ENCODE peak calls at places on chromosome 21, in ten cellular contexts. K is transverse colon, G is fibroblast of lung, Y is AG10803, Z is uterus, E is fibroblast of pulmonary artery, F is WTC11, M is lower lobe of right lung, P is foreskin fibroblast, I is prostate gland. T is an unnamed sample.

GRCh38 chr21:33033094-33033951 is 7.6 kb downstream of the OLIG2 start:
- DNase-seq in K (no peak), G (no peak), Y (no peak), Z (no peak), E (no peak), F (peak), M (no peak), P (no peak), I (no peak), T (no peak)

GRCh38 chr21:42073140-42074099 is 2.3 kb downstream of the UMODL1 start:
- DNase-seq in K (no peak), G (no peak), Y (no peak), Z (no peak), E (no peak), F (no peak), M (no peak), P (no peak), I (no peak), T (no peak)

GRCh38 chr21:27700974-27701614 is 734.2 kb upstream of the ADAMTS5 start:
- DNase-seq in K (peak), G (peak), Y (peak), Z (peak), E (peak), F (peak), M (peak), P (peak), I (peak), T (peak)

GRCh38 chr21:14453339-14453738 is 70.4 kb upstream of the HSPA13 start:
- DNase-seq in K (no peak), G (no peak), Y (no peak), Z (no peak), E (no peak), F (no peak), M (no peak), P (no peak), I (no peak), T (no peak)

GRCh38 chr21:26093094-26093493 is 77.5 kb downstream of the APP start:
- DNase-seq in K (no peak), G (peak), Y (no peak), Z (no peak), E (peak), F (no peak), M (no peak), P (peak), I (no peak), T (no peak)

GRCh38 chr21:42389449-42389835 is 6.4 kb downstream of the TMPRSS3 start:
- DNase-seq in K (peak), G (no peak), Y (no peak), Z (no peak), E (no peak), F (peak), M (no peak), P (no peak), I (peak), T (no peak)

GRCh38 chr21:42685954-42686500 is 32.6 kb downstream of the PDE9A start:
- DNase-seq in K (no peak), G (no peak), Y (no peak), Z (no peak), E (no peak), F (no peak), M (no peak), P (no peak), I (no peak), T (no peak)

GRCh38 chr21:23792300-23792699 is 1815.0 kb downstream of the MRPL39 start:
- DNase-seq in K (no peak), G (no peak), Y (no peak), Z (no peak), E (no peak), F (no peak), M (no peak), P (no peak), I (no peak), T (no peak)

GRCh38 chr21:29499734-29500343 is 201.1 kb downstream of the BACH1 start:
- DNase-seq in K (no peak), G (peak), Y (peak), Z (no peak), E (peak), F (peak), M (no peak), P (peak), I (no peak), T (peak)

GRCh38 chr21:19468981-19469715 is 1065.6 kb upstream of the TMPRSS15 start:
- DNase-seq in K (no peak), G (no peak), Y (no peak), Z (no peak), E (peak), F (no peak), M (no peak), P (no peak), I (no peak), T (no peak)

GRCh38 chr21:25501996-25502665 is 105.2 kb downstream of the MRPL39 start:
- DNase-seq in K (no peak), G (no peak), Y (no peak), Z (no peak), E (no peak), F (no peak), M (no peak), P (no peak), I (no peak), T (no peak)

GRCh38 chr21:43303240-43304178 is 123.4 kb downstream of the SIK1 start:
- DNase-seq in K (no peak), G (no peak), Y (no peak), Z (no peak), E (no peak), F (no peak), M (no peak), P (no peak), I (peak), T (no peak)

GRCh38 chr21:42233067-42233981 is 14.4 kb downstream of the ABCG1 start:
- DNase-seq in K (peak), G (peak), Y (peak), Z (peak), E (peak), F (peak), M (peak), P (peak), I (peak), T (peak)

GRCh38 chr21:33514234-33514633 is 22.7 kb upstream of the DNAJC28 start:
- DNase-seq in K (no peak), G (peak), Y (peak), Z (no peak), E (peak), F (no peak), M (no peak), P (peak), I (no peak), T (no peak)

GRCh38 chr21:23694396-23694795 is 1912.9 kb downstream of the MRPL39 start:
- DNase-seq in K (no peak), G (no peak), Y (no peak), Z (no peak), E (no peak), F (no peak), M (no peak), P (no peak), I (no peak), T (no peak)

GRCh38 chr21:35428489-35428888 is 379.4 kb upstream of the RUNX1 start:
- DNase-seq in K (no peak), G (no peak), Y (peak), Z (no peak), E (peak), F (peak), M (peak), P (peak), I (no peak), T (peak)

GRCh38 chr21:22889445-22889844 is 1891.2 kb downstream of the NCAM2 start:
- DNase-seq in K (no peak), G (no peak), Y (no peak), Z (no peak), E (no peak), F (no peak), M (no peak), P (no peak), I (no peak), T (no peak)

GRCh38 chr21:34865922-34866271 is 183.2 kb downstream of the RUNX1 start:
- DNase-seq in K (peak), G (no peak), Y (no peak), Z (no peak), E (no peak), F (peak), M (no peak), P (no peak), I (no peak), T (no peak)

GRCh38 chr21:29342394-29342957 is 43.8 kb downstream of the BACH1 start:
- DNase-seq in K (peak), G (peak), Y (peak), Z (peak), E (peak), F (no peak), M (peak), P (peak), I (no peak), T (peak)

GRCh38 chr21:28487455-28488070 is 505.1 kb downstream of the LTN1 start:
- DNase-seq in K (no peak), G (peak), Y (no peak), Z (no peak), E (no peak), F (no peak), M (no peak), P (peak), I (no peak), T (no peak)

GRCh38 chr21:33308586-33309490 is 15.9 kb upstream of the IFNAR1 start:
- DNase-seq in K (peak), G (peak), Y (peak), Z (no peak), E (peak), F (no peak), M (no peak), P (peak), I (peak), T (peak)

GRCh38 chr21:23968722-23969647 is 1638.3 kb downstream of the MRPL39 start:
- DNase-seq in K (peak), G (peak), Y (no peak), Z (no peak), E (peak), F (peak), M (no peak), P (peak), I (no peak), T (peak)

GRCh38 chr21:38920631-38921398 is 115.1 kb downstream of the ETS2 start:
- DNase-seq in K (no peak), G (peak), Y (peak), Z (peak), E (peak), F (no peak), M (no peak), P (peak), I (no peak), T (peak)

GRCh38 chr21:38351961-38352521 is 95.2 kb downstream of the KCNJ15 start:
- DNase-seq in K (no peak), G (peak), Y (peak), Z (no peak), E (peak), F (no peak), M (no peak), P (peak), I (no peak), T (peak)

GRCh38 chr21:28832013-28832714 is 160.5 kb downstream of the LTN1 start:
- DNase-seq in K (no peak), G (no peak), Y (peak), Z (no peak), E (peak), F (no peak), M (no peak), P (peak), I (no peak), T (peak)

GRCh38 chr21:14244911-14245310 is 29.0 kb downstream of the RBM11 start:
- DNase-seq in K (no peak), G (no peak), Y (no peak), Z (no peak), E (no peak), F (no peak), M (no peak), P (no peak), I (no peak), T (no peak)

GRCh38 chr21:35619184-35619583 is 441.1 kb downstream of the SETD4 start:
- DNase-seq in K (no peak), G (no peak), Y (peak), Z (no peak), E (peak), F (no peak), M (no peak), P (peak), I (no peak), T (peak)

DNA sequence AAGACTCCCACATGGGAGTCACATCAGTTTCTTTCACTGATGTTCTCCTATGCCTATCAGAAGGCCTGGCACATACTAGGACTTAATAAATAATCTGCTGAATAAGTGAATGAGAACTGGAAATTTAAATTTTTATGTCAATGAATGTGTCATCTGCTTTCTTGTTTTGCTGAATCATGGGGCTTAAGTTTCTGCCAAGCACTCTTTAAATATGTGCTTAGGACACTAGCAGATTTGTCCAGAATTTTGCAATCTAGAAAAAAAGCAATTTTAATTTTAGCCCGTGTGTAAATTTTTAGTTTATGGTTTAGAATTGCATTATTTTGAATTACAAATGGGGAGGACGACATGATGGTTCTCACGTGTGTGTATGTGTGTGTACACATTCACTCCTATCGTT is 803.1 kb downstream of the USP25 start:
- DNase-seq in K (no peak), G (peak), Y (peak), Z (no peak), E (peak), F (no peak), M (no peak), P (peak), I (no peak), T (peak)
- TF ChIP-seq CTCF in K (no peak), G (no peak), Y (no peak), Z (no peak), E (no peak), F (no peak), M (no peak), P (no peak), I (no peak), T (no peak)

GRCh38 chr21:45640888-45641479 is 2.5 kb upstream of the PCBP3 start:
- DNase-seq in K (peak), G (peak), Y (peak), Z (no peak), E (peak), F (peak), M (no peak), P (peak), I (no peak), T (peak)
- TF ChIP-seq CTCF in K (no peak), G (no peak), Y (peak), Z (no peak), E (peak), F (no peak), M (no peak), P (peak), I (no peak), T (peak)

GRCh38 chr21:40043423-40043822 is 176.2 kb downstream of the PCP4 start:
- DNase-seq in K (no peak), G (no peak), Y (no peak), Z (no peak), E (no peak), F (no peak), M (no peak), P (no peak), I (no peak), T (no peak)
- TF ChIP-seq CTCF in K (no peak), G (no peak), Y (no peak), Z (no peak), E (no peak), F (no peak), M (no peak), P (no peak), I (no peak), T (no peak)

DNA sequence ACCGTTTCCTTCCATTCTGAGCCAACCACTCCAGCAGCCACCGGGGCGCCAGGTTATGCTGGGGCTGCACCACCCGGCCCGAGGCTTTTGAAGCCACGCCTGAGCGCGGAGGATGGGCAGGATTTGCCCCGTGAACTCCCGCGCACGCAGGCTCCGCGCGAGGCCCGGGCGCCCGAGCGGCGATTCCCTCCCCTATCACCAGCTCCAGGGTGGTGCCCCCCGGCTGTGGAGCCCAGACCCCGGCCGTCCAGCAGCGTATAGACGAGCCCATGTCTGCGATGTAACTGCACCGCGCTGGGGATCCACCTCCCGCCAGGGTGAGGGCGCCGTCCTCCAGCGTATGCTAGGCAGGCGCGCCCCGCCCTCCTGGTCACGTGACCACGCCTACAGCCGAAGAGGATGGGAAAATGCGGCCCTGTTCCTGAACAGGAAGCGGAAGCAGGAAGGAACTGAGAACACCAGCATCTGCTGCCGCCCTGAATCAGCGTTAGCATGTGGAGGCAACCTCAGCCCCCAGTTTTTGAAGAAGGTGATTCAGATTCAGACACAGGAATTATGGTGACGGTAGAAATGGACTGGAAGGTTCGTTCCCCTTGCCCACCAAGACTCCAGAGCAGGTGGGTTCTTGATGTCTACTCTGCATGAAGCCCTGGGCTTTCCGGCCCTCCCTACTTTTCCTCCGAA is 46.0 kb downstream of the VPS26C start:
- DNase-seq in K (peak), G (peak), Y (peak), Z (peak), E (peak), F (peak), M (peak), P (peak), I (peak), T (peak)
- TF ChIP-seq CTCF in K (no peak), G (peak), Y (peak), Z (peak), E (peak), F (no peak), M (peak), P (peak), I (peak), T (peak)

GRCh38 chr21:41071410-41071809 is 96.5 kb upstream of the BACE2 start:
- DNase-seq in K (no peak), G (no peak), Y (no peak), Z (no peak), E (no peak), F (peak), M (no peak), P (no peak), I (no peak), T (no peak)
- TF ChIP-seq CTCF in K (no peak), G (no peak), Y (no peak), Z (no peak), E (no peak), F (no peak), M (no peak), P (no peak), I (no peak), T (peak)

GRCh38 chr21:44484498-44485253 is 29.4 kb downstream of the LRRC3 start:
- DNase-seq in K (no peak), G (no peak), Y (no peak), Z (no peak), E (no peak), F (no peak), M (no peak), P (no peak), I (no peak), T (no peak)

GRCh38 chr21:44483288-44484237 is 28.3 kb downstream of the LRRC3 start:
- DNase-seq in K (no peak), G (no peak), Y (peak), Z (no peak), E (no peak), F (no peak), M (no peak), P (no peak), I (no peak), T (no peak)

GRCh38 chr21:44485796-44486195 is 30.5 kb downstream of the LRRC3 start:
- DNase-seq in K (no peak), G (no peak), Y (no peak), Z (no peak), E (no peak), F (no peak), M (no peak), P (no peak), I (no peak), T (no peak)

GRCh38 chr21:44486302-44486701 is 31.0 kb downstream of the LRRC3 start:
- DNase-seq in K (no peak), G (no peak), Y (no peak), Z (no peak), E (no peak), F (no peak), M (no peak), P (no peak), I (no peak), T (no peak)

GRCh38 chr21:44485254-44485793 is 30.0 kb downstream of the LRRC3 start:
- DNase-seq in K (no peak), G (peak), Y (peak), Z (peak), E (no peak), F (peak), M (no peak), P (peak), I (no peak), T (peak)
- TF ChIP-seq CTCF in K (no peak), G (no peak), Y (peak), Z (no peak), E (no peak), F (no peak), M (no peak), P (no peak), I (no peak), T (peak)

GRCh38 chr21:20741445-20741844 is 256.8 kb upstream of the NCAM2 start:
- DNase-seq in K (no peak), G (no peak), Y (no peak), Z (no peak), E (no peak), F (no peak), M (no peak), P (no peak), I (no peak), T (no peak)

GRCh38 chr21:20737227-20737626 is 261.0 kb upstream of the NCAM2 start:
- DNase-seq in K (no peak), G (no peak), Y (no peak), Z (no peak), E (no peak), F (no peak), M (no peak), P (no peak), I (no peak), T (no peak)

GRCh38 chr21:20739421-20739820 is 258.8 kb upstream of the NCAM2 start:
- DNase-seq in K (no peak), G (no peak), Y (no peak), Z (no peak), E (no peak), F (peak), M (no peak), P (no peak), I (no peak), T (no peak)
- TF ChIP-seq CTCF in K (no peak), G (no peak), Y (no peak), Z (no peak), E (no peak), F (peak), M (no peak), P (no peak), I (no peak), T (no peak)

GRCh38 chr21:31683029-31683428 is 23.5 kb downstream of the SOD1 start:
- DNase-seq in K (no peak), G (no peak), Y (no peak), Z (no peak), E (no peak), F (no peak), M (no peak), P (no peak), I (no peak), T (no peak)
- TF ChIP-seq CTCF in K (no peak), G (no peak), Y (peak), Z (no peak), E (no peak), F (no peak), M (no peak), P (no peak), I (no peak), T (no peak)

DNA sequence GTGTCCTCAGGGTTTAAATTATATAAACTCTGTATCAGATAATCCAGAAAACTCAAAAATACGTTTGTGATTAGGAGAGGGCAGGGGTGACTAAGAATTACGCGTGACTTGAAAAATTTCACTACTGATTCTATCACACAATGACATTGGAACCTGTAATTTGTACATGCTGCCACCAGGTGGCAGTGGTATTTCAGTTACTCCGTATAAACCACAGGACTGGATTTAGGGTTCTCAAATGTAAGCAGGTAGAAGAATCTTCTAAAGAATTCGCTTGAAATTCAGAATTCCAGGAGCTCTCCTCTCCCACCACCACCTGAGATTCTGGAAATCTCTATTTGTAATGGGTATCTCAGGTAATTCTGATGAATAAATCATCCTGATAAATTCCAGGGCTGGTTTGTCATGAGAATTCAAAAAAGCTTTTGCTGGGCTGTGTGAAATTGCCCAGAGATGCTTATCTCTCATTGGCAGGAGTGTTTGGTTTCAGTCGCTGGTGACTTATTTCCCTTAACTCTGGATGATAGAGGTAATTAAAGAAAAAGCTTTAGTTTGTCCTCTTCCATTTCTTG is 1.7 kb upstream of the KRTAP7-1 start:
- DNase-seq in K (no peak), G (no peak), Y (no peak), Z (no peak), E (peak), F (peak), M (no peak), P (peak), I (no peak), T (no peak)
- TF ChIP-seq CTCF in K (peak), G (peak), Y (peak), Z (no peak), E (peak), F (peak), M (peak), P (peak), I (peak), T (peak)